ENCODE peak calls at places on chromosomes 6 and 20, in four cellular contexts. R, I, H and C are unnamed samples.

GRCh38 chr6:161101517-161101916 is 109.9 kb downstream of the MAP3K4 start:
- DNase-seq in R (no peak), I (no peak), H (no peak), C (no peak)

GRCh38 chr6:30687659-30688431 is 1.4 kb upstream of the PPP1R18 start:
- DNase-seq in R (peak), I (no peak), H (no peak), C (peak)

GRCh38 chr6:106858653-106859092 is 115.9 kb downstream of the CD24 start:
- DNase-seq in R (peak), I (no peak), H (no peak), C (no peak)

GRCh38 chr6:30357678-30358339 is 12.9 kb downstream of the RPP21 start:
- DNase-seq in R (peak), I (peak), H (no peak), C (peak)

GRCh38 chr6:53369051-53369450 is 20.3 kb upstream of the ELOVL5 start:
- DNase-seq in R (no peak), I (no peak), H (no peak), C (no peak)

GRCh38 chr20:13418263-13419229 is 197.5 kb downstream of the ISM1 start:
- DNase-seq in R (no peak), I (no peak), H (no peak), C (no peak)

GRCh38 chr20:53597085-53597482 is 3.4 kb upstream of the ZNF217 start:
- DNase-seq in R (no peak), I (no peak), H (no peak), C (no peak)

GRCh38 chr6:109878291-109878690 is 99.8 kb upstream of the GPR6 start:
- DNase-seq in R (no peak), I (no peak), H (no peak), C (no peak)

GRCh38 chr6:13554929-13555333 is 19.5 kb upstream of the SIRT5 start:
- DNase-seq in R (no peak), I (no peak), H (no peak), C (no peak)

GRCh38 chr6:113654396-113654795 is 202.7 kb upstream of the MARCKS start:
- DNase-seq in R (peak), I (no peak), H (peak), C (peak)

GRCh38 chr6:43911354-43911624 is 141.3 kb downstream of the VEGFA start:
- DNase-seq in R (no peak), I (no peak), H (no peak), C (no peak)

GRCh38 chr6:29255530-29255929 is 46.0 kb upstream of the OR14J1 start:
- DNase-seq in R (no peak), I (no peak), H (no peak), C (no peak)

GRCh38 chr20:43662943-43663655 is 3.8 kb upstream of the MYBL2 start:
- DNase-seq in R (peak), I (peak), H (no peak), C (peak)

GRCh38 chr6:99836471-99836870 is 157.6 kb downstream of the MCHR2 start:
- DNase-seq in R (peak), I (no peak), H (no peak), C (no peak)

GRCh38 chr6:163249651-163250101 is 164.8 kb upstream of the QKI start:
- DNase-seq in R (no peak), I (no peak), H (no peak), C (no peak)

GRCh38 chr20:37911838-37912273 is 8.9 kb downstream of the VSTM2L start:
- DNase-seq in R (peak), I (no peak), H (no peak), C (peak)

GRCh38 chr6:138891255-138891986 is 95.5 kb downstream of the ECT2L start:
- DNase-seq in R (peak), I (no peak), H (no peak), C (no peak)

GRCh38 chr6:109441069-109441816 is 719 bp downstream of the SMPD2 start:
- DNase-seq in R (peak), I (peak), H (no peak), C (peak)

GRCh38 chr20:50152394-50153152 is 950 bp downstream of the PEDS1 start:
- DNase-seq in R (no peak), I (no peak), H (no peak), C (peak)

GRCh38 chr6:31822038-31822821 is 5.3 kb upstream of the HSPA1B start:
- DNase-seq in R (peak), I (peak), H (peak), C (peak)

GRCh38 chr6:1404066-1404712 is 14.8 kb downstream of the FOXF2 start:
- DNase-seq in R (peak), I (no peak), H (no peak), C (peak)

GRCh38 chr20:32585011-32585518 is at the start of gene NOL4L:
- DNase-seq in R (peak), I (no peak), H (no peak), C (peak)

GRCh38 chr20:33373735-33374605 is 27.3 kb downstream of the CDK5RAP1 start:
- DNase-seq in R (peak), I (peak), H (no peak), C (peak)

GRCh38 chr6:22392711-22393110 is 95.9 kb upstream of the PRL start:
- DNase-seq in R (peak), I (no peak), H (no peak), C (no peak)

GRCh38 chr6:31079656-31080261 is 32.6 kb downstream of the C6orf15 start:
- DNase-seq in R (peak), I (peak), H (peak), C (peak)

GRCh38 chr6:141460743-141461484 is 671.8 kb upstream of the GJE1 start:
- DNase-seq in R (no peak), I (no peak), H (no peak), C (no peak)

GRCh38 chr6:109632405-109632804 is 58.6 kb downstream of the AK9 start:
- DNase-seq in R (no peak), I (no peak), H (no peak), C (no peak)

GRCh38 chr6:16420715-16421461 is 182.5 kb downstream of the GMPR start:
- DNase-seq in R (peak), I (no peak), H (no peak), C (peak)

GRCh38 chr6:122347251-122347650 is 52.2 kb upstream of the HSF2 start:
- DNase-seq in R (peak), I (no peak), H (no peak), C (no peak)

GRCh38 chr6:34867484-34867883 is 20.4 kb downstream of the TAF11 start:
- DNase-seq in R (peak), I (no peak), H (no peak), C (no peak)

GRCh38 chr6:90194371-90194841 is 102.2 kb downstream of the BACH2 start:
- DNase-seq in R (peak), I (no peak), H (no peak), C (peak)

GRCh38 chr20:61253264-61253639 is 1.2 kb downstream of the CDH4 start:
- DNase-seq in R (peak), I (no peak), H (no peak), C (peak)

GRCh38 chr6:2733324-2733723 is 17.4 kb downstream of the MYLK4 start:
- DNase-seq in R (peak), I (no peak), H (no peak), C (no peak)

GRCh38 chr6:168363811-168364792 is 44.5 kb upstream of the DACT2 start:
- DNase-seq in R (no peak), I (no peak), H (no peak), C (peak)

GRCh38 chr6:20640181-20640580 is 105.9 kb downstream of the CDKAL1 start:
- DNase-seq in R (no peak), I (no peak), H (no peak), C (peak)

GRCh38 chr20:33810885-33811762 is at the start of gene CHMP4B:
- DNase-seq in R (peak), I (peak), H (peak), C (peak)

GRCh38 chr20:37277253-37277593 is 12.2 kb upstream of the MANBAL start:
- DNase-seq in R (no peak), I (no peak), H (no peak), C (no peak)

DNA sequence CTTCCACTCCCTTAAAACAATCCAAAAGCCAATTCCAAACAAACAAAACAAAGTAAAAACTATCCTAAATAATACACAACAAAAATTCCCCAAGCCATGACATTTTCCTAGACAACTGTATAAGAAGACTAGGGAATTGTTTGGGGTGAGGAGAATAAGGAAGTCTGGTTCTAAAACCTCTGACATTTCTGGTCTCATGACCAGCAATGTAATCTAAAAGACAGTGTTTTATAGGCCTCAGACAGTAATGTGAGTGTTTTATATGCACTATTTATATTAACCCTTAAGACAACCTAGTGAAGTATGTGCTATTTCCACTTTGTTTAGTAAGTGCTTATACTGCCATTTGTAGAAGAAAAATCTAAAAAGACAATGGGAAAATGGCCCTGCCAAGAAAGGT is 13.0 kb upstream of the RCAN2 start:
- DNase-seq in R (no peak), I (no peak), H (no peak), C (no peak)
- H3K4me3 ChIP-seq in R (no peak), I (no peak), H (no peak), C (no peak)

GRCh38 chr6:94417364-94417763 is 998.0 kb upstream of the EPHA7 start:
- DNase-seq in R (no peak), I (no peak), H (no peak), C (no peak)
- H3K4me3 ChIP-seq in R (no peak), I (no peak), H (no peak), C (no peak)

GRCh38 chr20:46761566-46761965 is 52.1 kb downstream of the SLC2A10 start:
- DNase-seq in R (no peak), I (no peak), H (no peak), C (no peak)
- H3K4me3 ChIP-seq in R (no peak), I (no peak), H (no peak), C (no peak)

GRCh38 chr20:1947535-1947846 is 46.4 kb downstream of the PDYN start:
- DNase-seq in R (no peak), I (no peak), H (no peak), C (no peak)
- H3K4me3 ChIP-seq in R (no peak), I (no peak), H (no peak), C (no peak)